ENCODE peak calls at places on chromosomes 6 and 20, in ten cellular contexts. D, V, J, W, Y, Q, R, U, T and A are unnamed samples.

GRCh38 chr6:6646859-6647258 is 58.3 kb downstream of the LY86 start:
- DNase-seq in D (no peak), V (no peak), J (no peak), W (no peak), Y (no peak), Q (no peak), R (no peak), U (no peak), T (no peak), A (no peak)

GRCh38 chr6:2534406-2535139 is 216.1 kb downstream of the MYLK4 start:
- DNase-seq in D (no peak), V (no peak), J (peak), W (no peak), Y (no peak), Q (peak), R (peak), U (peak), T (no peak), A (no peak)

GRCh38 chr20:23215596-23215995 is 129.5 kb upstream of the CD93 start:
- DNase-seq in D (no peak), V (no peak), J (no peak), W (no peak), Y (no peak), Q (no peak), R (no peak), U (no peak), T (no peak), A (no peak)

GRCh38 chr6:1940381-1940780 is 305.0 kb downstream of the GMDS start:
- DNase-seq in D (no peak), V (no peak), J (no peak), W (no peak), Y (no peak), Q (peak), R (no peak), U (no peak), T (no peak), A (no peak)

GRCh38 chr20:48808382-48809034 is 19.3 kb downstream of the PREX1 start:
- DNase-seq in D (no peak), V (no peak), J (no peak), W (no peak), Y (no peak), Q (no peak), R (no peak), U (no peak), T (no peak), A (no peak)

GRCh38 chr6:156379946-156380707 is 397.1 kb upstream of the ARID1B start:
- DNase-seq in D (no peak), V (no peak), J (no peak), W (no peak), Y (no peak), Q (peak), R (peak), U (peak), T (no peak), A (no peak)

GRCh38 chr6:83381949-83382348 is 48.9 kb downstream of the ME1 start:
- DNase-seq in D (no peak), V (no peak), J (no peak), W (no peak), Y (no peak), Q (no peak), R (peak), U (no peak), T (no peak), A (no peak)

GRCh38 chr20:8722277-8722928 is 346.5 kb upstream of the PLCB4 start:
- DNase-seq in D (no peak), V (no peak), J (peak), W (no peak), Y (no peak), Q (peak), R (peak), U (peak), T (no peak), A (no peak)

GRCh38 chr20:38198238-38198861 is 33.3 kb upstream of the TGM2 start:
- DNase-seq in D (no peak), V (no peak), J (peak), W (no peak), Y (no peak), Q (no peak), R (no peak), U (peak), T (no peak), A (no peak)

GRCh38 chr6:140542858-140543257 is 1168.4 kb upstream of the CITED2 start:
- DNase-seq in D (no peak), V (no peak), J (no peak), W (no peak), Y (no peak), Q (no peak), R (no peak), U (no peak), T (no peak), A (no peak)

GRCh38 chr6:132959927-132960326 is 145.6 kb downstream of the RPS12 start:
- DNase-seq in D (no peak), V (no peak), J (no peak), W (no peak), Y (no peak), Q (no peak), R (no peak), U (peak), T (no peak), A (no peak)

GRCh38 chr20:10647471-10647870 is 26.3 kb downstream of the JAG1 start:
- DNase-seq in D (no peak), V (no peak), J (peak), W (no peak), Y (no peak), Q (peak), R (no peak), U (peak), T (no peak), A (no peak)

GRCh38 chr6:31157543-31158139 is at the start of gene CCHCR1:
- DNase-seq in D (no peak), V (no peak), J (no peak), W (no peak), Y (no peak), Q (no peak), R (no peak), U (no peak), T (no peak), A (no peak)

GRCh38 chr6:144285798-144286502 is 815 bp downstream of the UTRN start:
- DNase-seq in D (peak), V (no peak), J (peak), W (peak), Y (no peak), Q (peak), R (peak), U (peak), T (peak), A (peak)

GRCh38 chr6:133918208-133918930 is 29.5 kb downstream of the TCF21 start:
- DNase-seq in D (no peak), V (no peak), J (no peak), W (no peak), Y (no peak), Q (no peak), R (no peak), U (no peak), T (no peak), A (no peak)

GRCh38 chr6:135739288-135739687 is 112.2 kb upstream of the PDE7B start:
- DNase-seq in D (no peak), V (no peak), J (peak), W (no peak), Y (no peak), Q (peak), R (no peak), U (no peak), T (no peak), A (no peak)

GRCh38 chr6:52570291-52570700 is 6.6 kb downstream of the TRAM2 start:
- DNase-seq in D (peak), V (no peak), J (peak), W (no peak), Y (no peak), Q (no peak), R (peak), U (peak), T (no peak), A (no peak)

GRCh38 chr20:59788811-59789210 is 144.6 kb downstream of the SYCP2 start:
- DNase-seq in D (no peak), V (no peak), J (no peak), W (no peak), Y (no peak), Q (no peak), R (no peak), U (no peak), T (no peak), A (no peak)

GRCh38 chr20:6580486-6580885 is 187.0 kb upstream of the BMP2 start:
- DNase-seq in D (no peak), V (no peak), J (peak), W (no peak), Y (no peak), Q (no peak), R (no peak), U (no peak), T (no peak), A (no peak)

GRCh38 chr6:44096615-44097014 is 30.6 kb downstream of the MRPL14 start:
- DNase-seq in D (peak), V (peak), J (peak), W (peak), Y (peak), Q (peak), R (peak), U (peak), T (peak), A (peak)

GRCh38 chr20:1469925-1470571 is 3.4 kb upstream of the NSFL1C start:
- DNase-seq in D (peak), V (peak), J (peak), W (peak), Y (no peak), Q (peak), R (peak), U (peak), T (no peak), A (no peak)

GRCh38 chr6:136956590-136957573 is 34.8 kb downstream of the SLC35D3 start:
- DNase-seq in D (no peak), V (no peak), J (no peak), W (no peak), Y (no peak), Q (no peak), R (no peak), U (no peak), T (no peak), A (no peak)

GRCh38 chr20:20206788-20207187 is 154.5 kb downstream of the CFAP61 start:
- DNase-seq in D (no peak), V (no peak), J (no peak), W (no peak), Y (no peak), Q (no peak), R (no peak), U (no peak), T (no peak), A (no peak)

GRCh38 chr6:12152023-12152960 is 137.9 kb upstream of the EDN1 start:
- DNase-seq in D (no peak), V (no peak), J (no peak), W (no peak), Y (no peak), Q (no peak), R (no peak), U (no peak), T (no peak), A (no peak)

GRCh38 chr20:22905667-22906066 is 129.4 kb upstream of the SSTR4 start:
- DNase-seq in D (peak), V (no peak), J (peak), W (no peak), Y (no peak), Q (peak), R (no peak), U (peak), T (no peak), A (no peak)

GRCh38 chr6:138545621-138545980 is 46.3 kb upstream of the NHSL1 start:
- DNase-seq in D (peak), V (no peak), J (peak), W (no peak), Y (no peak), Q (peak), R (peak), U (peak), T (no peak), A (no peak)

GRCh38 chr6:167350731-167351655 is 26.1 kb downstream of the TTLL2 start:
- DNase-seq in D (peak), V (no peak), J (peak), W (peak), Y (peak), Q (peak), R (peak), U (peak), T (peak), A (peak)

GRCh38 chr6:45026003-45026516 is 302.1 kb upstream of the RUNX2 start:
- DNase-seq in D (no peak), V (no peak), J (peak), W (no peak), Y (no peak), Q (peak), R (no peak), U (peak), T (no peak), A (no peak)

GRCh38 chr6:166330612-166331011 is 11.7 kb downstream of the SFT2D1 start:
- DNase-seq in D (no peak), V (no peak), J (peak), W (peak), Y (no peak), Q (peak), R (no peak), U (peak), T (no peak), A (no peak)

GRCh38 chr6:34656378-34657036 is 40.1 kb downstream of the ILRUN start:
- DNase-seq in D (no peak), V (no peak), J (peak), W (no peak), Y (no peak), Q (peak), R (peak), U (peak), T (no peak), A (no peak)

GRCh38 chr6:22601941-22602340 is 32.6 kb downstream of the HDGFL1 start:
- DNase-seq in D (no peak), V (no peak), J (no peak), W (no peak), Y (no peak), Q (no peak), R (no peak), U (no peak), T (no peak), A (no peak)